ENCODE peak calls at places on chromosomes 16 and 17, in ten cellular contexts. D, I, L, T, F, M, K, J, H and Y are unnamed samples.
A peak's percentile ranks its signal among the peaks of the same experiment; 100 is the strongest.

GRCh38 chr17:81207610-81208581 is 14.9 kb downstream of the CEP131 start:
- DNase-seq in J (peak; percentile 32), K (no peak), T (no peak), L (no peak), D (no peak), H (no peak), M (no peak), F (no peak), I (no peak), Y (no peak)

GRCh38 chr16:58678269-58678668 is 6.3 kb downstream of the SLC38A7 start:
- DNase-seq in D (no peak), T (no peak), J (no peak), I (no peak), F (no peak), H (no peak), L (no peak), M (no peak), K (no peak), Y (no peak)

GRCh38 chr17:49574945-49575523 is 637 bp upstream of the NXPH3 start:
- DNase-seq in I (no peak), H (no peak), T (no peak), L (no peak), D (no peak), F (no peak), K (no peak), M (no peak), J (no peak), Y (no peak)

GRCh38 chr17:71530227-71530626 is 590.6 kb upstream of the SOX9 start:
- DNase-seq in J (no peak), L (peak; percentile 100), M (no peak), K (peak; percentile 0), D (peak; percentile 33), H (no peak), F (no peak), T (no peak), I (no peak), Y (no peak)

GRCh38 chr17:8151641-8152111 is 528 bp downstream of the PER1 start:
- DNase-seq in H (peak; percentile 96), K (peak; percentile 84), D (peak; percentile 79), T (peak; percentile 98), F (peak; percentile 54), L (peak; percentile 29), M (no peak), I (peak; percentile 77), J (no peak), Y (peak; percentile 86)

GRCh38 chr16:19929062-19929511 is 44.4 kb upstream of the GPRC5B start:
- DNase-seq in F (no peak), L (no peak), I (no peak), M (no peak), K (no peak), H (no peak), D (no peak), J (peak; percentile 68), T (no peak), Y (no peak)

GRCh38 chr17:37041931-37042330 is 93.2 kb downstream of the AATF start:
- DNase-seq in K (no peak), I (no peak), M (no peak), T (no peak), F (no peak), H (no peak), L (no peak), J (no peak), D (no peak), Y (no peak)

GRCh38 chr17:21376835-21377690 is 906 bp downstream of the KCNJ12 start:
- DNase-seq in J (peak; percentile 28), D (peak; percentile 31), K (peak; percentile 24), L (peak; percentile 36), H (no peak), F (no peak), T (no peak), I (no peak), M (peak; percentile 55), Y (peak; percentile 44)

GRCh38 chr17:1347681-1348318 is 52.2 kb downstream of the YWHAE start:
- DNase-seq in F (no peak), D (peak; percentile 49), K (peak; percentile 68), L (no peak), M (no peak), H (peak; percentile 66), T (peak; percentile 81), I (no peak), J (no peak), Y (no peak)

GRCh38 chr17:82399030-82399429 is 19.1 kb upstream of the HEXD start:
- DNase-seq in D (peak; percentile 99), K (peak; percentile 99), I (no peak), M (no peak), L (no peak), F (peak; percentile 56), H (no peak), J (peak; percentile 63), T (no peak), Y (peak; percentile 19)

GRCh38 chr16:1221628-1222552 is 3.2 kb downstream of the TPSG1 start:
- DNase-seq in I (no peak), F (no peak), H (no peak), T (no peak), D (no peak), M (no peak), K (no peak), J (no peak), L (no peak), Y (peak; percentile 8)

GRCh38 chr17:17033466-17033865 is 8.8 kb upstream of the MPRIP start:
- DNase-seq in D (no peak), L (no peak), H (no peak), J (no peak), M (no peak), I (no peak), F (no peak), T (no peak), K (no peak), Y (no peak)

GRCh38 chr17:17030515-17031211 is 11.6 kb upstream of the MPRIP start:
- DNase-seq in D (no peak), M (no peak), T (no peak), I (no peak), F (no peak), J (no peak), K (no peak), H (no peak), L (no peak), Y (no peak)

GRCh38 chr17:17029938-17030337 is 12.3 kb upstream of the MPRIP start:
- DNase-seq in I (no peak), K (no peak), H (no peak), M (no peak), T (no peak), F (no peak), J (no peak), D (no peak), L (no peak), Y (no peak)

GRCh38 chr17:17034028-17034427 is 8.2 kb upstream of the MPRIP start:
- DNase-seq in F (no peak), M (no peak), T (no peak), D (no peak), K (no peak), I (no peak), H (no peak), L (no peak), J (no peak), Y (no peak)

GRCh38 chr17:17032131-17032692 is 10.0 kb upstream of the MPRIP start:
- DNase-seq in T (no peak), J (peak; percentile 52), K (peak; percentile 51), H (no peak), L (peak; percentile 86), F (peak; percentile 15), D (peak; percentile 91), M (peak; percentile 78), I (peak; percentile 63), Y (peak; percentile 81)
- H3K4me3 ChIP-seq in T (no peak overlapping the region), J (no peak overlapping the region), K (no peak overlapping the region), H (no peak overlapping the region), L (no peak overlapping the region), F (no peak overlapping the region), D (no peak overlapping the region), M (no peak overlapping the region), I (no peak overlapping the region), Y (no peak overlapping the region)

GRCh38 chr16:83961591-83961990 is 6.5 kb upstream of the NECAB2 start:
- DNase-seq in I (no peak), D (no peak), J (no peak), H (no peak), K (no peak), M (no peak), F (no peak), L (no peak), T (no peak), Y (no peak)
- TF ChIP-seq CTCF in I (no peak), D (no peak), J (no peak), H (no peak), K (no peak), M (no peak), F (no peak), L (no peak), T (no peak), Y (no peak)

DNA sequence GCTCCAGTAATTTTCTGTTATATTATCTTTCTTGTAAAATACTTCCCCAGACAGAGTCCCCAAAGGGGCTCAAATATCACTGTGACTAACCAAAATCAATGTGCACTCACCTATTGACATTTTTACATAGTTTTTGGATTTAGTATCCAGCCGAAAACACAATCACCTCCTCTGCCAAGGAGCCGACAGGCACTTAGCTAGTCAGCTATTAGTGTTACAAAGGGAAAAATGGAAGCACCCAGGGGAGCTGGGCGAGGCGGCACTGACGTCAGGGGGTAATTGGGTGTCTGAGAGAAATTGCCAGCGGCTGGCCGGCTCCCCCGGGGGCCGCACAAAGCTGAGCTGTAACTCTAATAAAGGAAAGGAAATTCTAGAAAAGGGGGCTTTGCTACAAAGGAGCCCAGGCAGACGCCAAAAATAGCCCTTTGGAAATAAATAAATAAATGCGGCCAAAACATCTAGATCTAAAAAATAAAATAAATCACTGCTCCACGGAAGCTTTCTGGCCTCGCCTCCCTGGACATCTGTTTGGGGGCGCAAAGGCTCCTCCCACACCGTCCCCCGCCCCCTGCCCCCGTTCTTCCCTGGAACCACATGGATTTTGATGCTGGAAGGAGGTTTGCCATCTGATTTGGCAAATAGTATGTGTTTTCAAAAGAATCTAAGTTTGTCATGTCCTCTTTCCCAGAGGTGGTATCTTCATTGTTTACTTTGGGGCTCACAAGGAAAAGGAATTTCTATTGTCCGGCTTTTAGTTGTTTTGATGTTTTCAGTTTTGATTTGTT is 156.8 kb downstream of the ZNF423 start:
- DNase-seq in J (peak; percentile 72), F (no peak), L (no peak), I (no peak), H (peak; percentile 87), K (peak; percentile 76), T (no peak), D (no peak), M (no peak), Y (peak; percentile 76)
- H3K4me3 ChIP-seq in J (peak overlapping the region; percentile 46), F (no peak overlapping the region), L (no peak overlapping the region), I (no peak overlapping the region), H (peak overlapping the region; percentile 14), K (no peak overlapping the region), T (no peak overlapping the region), D (no peak overlapping the region), M (no peak overlapping the region), Y (no peak overlapping the region)

DNA sequence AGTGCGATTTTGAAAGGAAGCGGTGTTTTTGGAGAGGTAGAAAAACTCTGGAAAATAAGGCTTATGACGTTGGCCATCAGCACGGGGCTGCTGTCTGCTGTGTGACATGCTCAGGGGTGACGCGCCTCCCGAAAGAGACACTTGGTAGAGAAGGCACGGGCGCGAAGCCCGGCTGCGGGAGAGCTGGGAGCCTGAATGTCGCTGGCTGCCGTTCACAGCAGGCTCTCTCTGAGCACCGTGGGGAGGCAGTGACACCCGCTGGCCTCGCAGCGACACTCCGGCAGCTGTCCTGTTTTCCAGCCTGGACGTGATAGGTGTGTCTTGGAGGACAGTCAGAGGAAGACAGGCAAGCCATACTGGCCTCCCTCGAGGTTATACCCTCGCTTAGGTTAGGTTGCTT is 759.1 kb upstream of the RBFOX1 start:
- DNase-seq in T (no peak), F (no peak), D (no peak), I (no peak), J (peak; percentile 53), L (no peak), K (no peak), M (no peak), H (no peak), Y (no peak)
- TF ChIP-seq CTCF in T (no peak), F (no peak), D (no peak), I (no peak), J (peak; percentile 38), L (no peak), K (no peak), M (no peak), H (no peak), Y (no peak)